ENCODE peak calls at places on chromosomes 16 and 17, in nine cellular contexts. One of them, this sample, is unnamed.

GRCh38 chr16:62738631-62739030 is 702.4 kb upstream of the CDH8 start:
- DNase-seq in brain microvascular endothelial cell: no peak
- DNase-seq in H1: no peak
- DNase-seq in NCI-H226: no peak
- DNase-seq in activated effector memory CD4-positive, alpha-beta T cell treated with anti-CD3 and anti-CD28 coated beads, Interleukin-2, amount 50 U/mL, for 16 hours: no peak
- DNase-seq in T-cell: no peak
- DNase-seq in nucleus accumbens: peak
- DNase-seq in stimulated activated CD4-positive, alpha-beta T cell treated with anti-CD3 and anti-CD28 coated beads, Interleukin-15, amount 100 ng/mL, for 24 hours: no peak
- DNase-seq in foreskin melanocyte: no peak
- DNase-seq in this sample: no peak

GRCh38 chr17:61455754-61456681 is 3.8 kb downstream of the TBX4 start:
- DNase-seq in H1: peak
- DNase-seq in foreskin melanocyte: no peak
- DNase-seq in brain microvascular endothelial cell: no peak
- DNase-seq in nucleus accumbens: no peak
- DNase-seq in NCI-H226: no peak
- DNase-seq in stimulated activated CD4-positive, alpha-beta T cell treated with anti-CD3 and anti-CD28 coated beads, Interleukin-15, amount 100 ng/mL, for 24 hours: no peak
- DNase-seq in activated effector memory CD4-positive, alpha-beta T cell treated with anti-CD3 and anti-CD28 coated beads, Interleukin-2, amount 50 U/mL, for 16 hours: no peak
- DNase-seq in T-cell: no peak
- DNase-seq in this sample: no peak

GRCh38 chr16:60123387-60124023 is 1389.4 kb upstream of the GOT2 start:
- DNase-seq in activated effector memory CD4-positive, alpha-beta T cell treated with anti-CD3 and anti-CD28 coated beads, Interleukin-2, amount 50 U/mL, for 16 hours: no peak
- DNase-seq in nucleus accumbens: no peak
- DNase-seq in T-cell: no peak
- DNase-seq in stimulated activated CD4-positive, alpha-beta T cell treated with anti-CD3 and anti-CD28 coated beads, Interleukin-15, amount 100 ng/mL, for 24 hours: no peak
- DNase-seq in NCI-H226: no peak
- DNase-seq in brain microvascular endothelial cell: no peak
- DNase-seq in foreskin melanocyte: peak
- DNase-seq in H1: no peak
- DNase-seq in this sample: peak

GRCh38 chr17:79977161-79977631 is 58.5 kb downstream of the TBC1D16 start:
- DNase-seq in foreskin melanocyte: no peak
- DNase-seq in brain microvascular endothelial cell: no peak
- DNase-seq in NCI-H226: no peak
- DNase-seq in activated effector memory CD4-positive, alpha-beta T cell treated with anti-CD3 and anti-CD28 coated beads, Interleukin-2, amount 50 U/mL, for 16 hours: peak
- DNase-seq in stimulated activated CD4-positive, alpha-beta T cell treated with anti-CD3 and anti-CD28 coated beads, Interleukin-15, amount 100 ng/mL, for 24 hours: no peak
- DNase-seq in T-cell: no peak
- DNase-seq in nucleus accumbens: no peak
- DNase-seq in H1: no peak
- DNase-seq in this sample: no peak

GRCh38 chr17:3683054-3683511 is 12.9 kb downstream of the P2RX5 start:
- DNase-seq in foreskin melanocyte: no peak
- DNase-seq in nucleus accumbens: no peak
- DNase-seq in H1: peak
- DNase-seq in brain microvascular endothelial cell: no peak
- DNase-seq in stimulated activated CD4-positive, alpha-beta T cell treated with anti-CD3 and anti-CD28 coated beads, Interleukin-15, amount 100 ng/mL, for 24 hours: peak
- DNase-seq in T-cell: peak
- DNase-seq in NCI-H226: no peak
- DNase-seq in activated effector memory CD4-positive, alpha-beta T cell treated with anti-CD3 and anti-CD28 coated beads, Interleukin-2, amount 50 U/mL, for 16 hours: peak
- DNase-seq in this sample: no peak

GRCh38 chr16:1906052-1906845 is 12.0 kb downstream of the HS3ST6 start:
- DNase-seq in foreskin melanocyte: no peak
- DNase-seq in nucleus accumbens: no peak
- DNase-seq in brain microvascular endothelial cell: no peak
- DNase-seq in stimulated activated CD4-positive, alpha-beta T cell treated with anti-CD3 and anti-CD28 coated beads, Interleukin-15, amount 100 ng/mL, for 24 hours: no peak
- DNase-seq in NCI-H226: no peak
- DNase-seq in T-cell: no peak
- DNase-seq in H1: no peak
- DNase-seq in activated effector memory CD4-positive, alpha-beta T cell treated with anti-CD3 and anti-CD28 coated beads, Interleukin-2, amount 50 U/mL, for 16 hours: no peak
- DNase-seq in this sample: no peak

GRCh38 chr17:7803981-7804380 is 30.0 kb upstream of the KDM6B start:
- DNase-seq in stimulated activated CD4-positive, alpha-beta T cell treated with anti-CD3 and anti-CD28 coated beads, Interleukin-15, amount 100 ng/mL, for 24 hours: no peak
- DNase-seq in foreskin melanocyte: no peak
- DNase-seq in brain microvascular endothelial cell: no peak
- DNase-seq in T-cell: no peak
- DNase-seq in H1: no peak
- DNase-seq in nucleus accumbens: no peak
- DNase-seq in activated effector memory CD4-positive, alpha-beta T cell treated with anti-CD3 and anti-CD28 coated beads, Interleukin-2, amount 50 U/mL, for 16 hours: no peak
- DNase-seq in NCI-H226: no peak
- DNase-seq in this sample: peak

GRCh38 chr16:56227936-56228335 is 36.6 kb downstream of the GNAO1 start:
- DNase-seq in foreskin melanocyte: no peak
- DNase-seq in T-cell: no peak
- DNase-seq in nucleus accumbens: no peak
- DNase-seq in brain microvascular endothelial cell: no peak
- DNase-seq in activated effector memory CD4-positive, alpha-beta T cell treated with anti-CD3 and anti-CD28 coated beads, Interleukin-2, amount 50 U/mL, for 16 hours: no peak
- DNase-seq in H1: no peak
- DNase-seq in NCI-H226: no peak
- DNase-seq in stimulated activated CD4-positive, alpha-beta T cell treated with anti-CD3 and anti-CD28 coated beads, Interleukin-15, amount 100 ng/mL, for 24 hours: no peak
- DNase-seq in this sample: no peak

GRCh38 chr16:55465077-55465896 is 13.7 kb upstream of the MMP2 start:
- DNase-seq in foreskin melanocyte: peak
- DNase-seq in NCI-H226: peak
- DNase-seq in stimulated activated CD4-positive, alpha-beta T cell treated with anti-CD3 and anti-CD28 coated beads, Interleukin-15, amount 100 ng/mL, for 24 hours: peak
- DNase-seq in nucleus accumbens: peak
- DNase-seq in activated effector memory CD4-positive, alpha-beta T cell treated with anti-CD3 and anti-CD28 coated beads, Interleukin-2, amount 50 U/mL, for 16 hours: peak
- DNase-seq in T-cell: peak
- DNase-seq in H1: peak
- DNase-seq in brain microvascular endothelial cell: peak
- DNase-seq in this sample: no peak

GRCh38 chr17:49821466-49821865 is 26.4 kb downstream of the TAC4 start:
- DNase-seq in stimulated activated CD4-positive, alpha-beta T cell treated with anti-CD3 and anti-CD28 coated beads, Interleukin-15, amount 100 ng/mL, for 24 hours: no peak
- DNase-seq in activated effector memory CD4-positive, alpha-beta T cell treated with anti-CD3 and anti-CD28 coated beads, Interleukin-2, amount 50 U/mL, for 16 hours: no peak
- DNase-seq in H1: no peak
- DNase-seq in NCI-H226: no peak
- DNase-seq in foreskin melanocyte: no peak
- DNase-seq in nucleus accumbens: no peak
- DNase-seq in brain microvascular endothelial cell: no peak
- DNase-seq in T-cell: no peak
- DNase-seq in this sample: no peak

GRCh38 chr17:59786536-59787319 is 79.3 kb downstream of the VMP1 start:
- DNase-seq in stimulated activated CD4-positive, alpha-beta T cell treated with anti-CD3 and anti-CD28 coated beads, Interleukin-15, amount 100 ng/mL, for 24 hours: peak
- DNase-seq in H1: no peak
- DNase-seq in foreskin melanocyte: peak
- DNase-seq in T-cell: peak
- DNase-seq in activated effector memory CD4-positive, alpha-beta T cell treated with anti-CD3 and anti-CD28 coated beads, Interleukin-2, amount 50 U/mL, for 16 hours: peak
- DNase-seq in brain microvascular endothelial cell: peak
- DNase-seq in NCI-H226: peak
- DNase-seq in nucleus accumbens: no peak
- DNase-seq in this sample: peak

GRCh38 chr16:78770353-78771091 is 671.1 kb downstream of the WWOX start:
- DNase-seq in H1: peak
- DNase-seq in stimulated activated CD4-positive, alpha-beta T cell treated with anti-CD3 and anti-CD28 coated beads, Interleukin-15, amount 100 ng/mL, for 24 hours: peak
- DNase-seq in nucleus accumbens: peak
- DNase-seq in T-cell: peak
- DNase-seq in brain microvascular endothelial cell: no peak
- DNase-seq in foreskin melanocyte: peak
- DNase-seq in activated effector memory CD4-positive, alpha-beta T cell treated with anti-CD3 and anti-CD28 coated beads, Interleukin-2, amount 50 U/mL, for 16 hours: peak
- DNase-seq in NCI-H226: peak
- DNase-seq in this sample: no peak

GRCh38 chr17:3879181-3879580 is 13.7 kb downstream of the CAMKK1 start:
- DNase-seq in stimulated activated CD4-positive, alpha-beta T cell treated with anti-CD3 and anti-CD28 coated beads, Interleukin-15, amount 100 ng/mL, for 24 hours: no peak
- DNase-seq in NCI-H226: peak
- DNase-seq in foreskin melanocyte: no peak
- DNase-seq in activated effector memory CD4-positive, alpha-beta T cell treated with anti-CD3 and anti-CD28 coated beads, Interleukin-2, amount 50 U/mL, for 16 hours: no peak
- DNase-seq in H1: no peak
- DNase-seq in nucleus accumbens: no peak
- DNase-seq in brain microvascular endothelial cell: peak
- DNase-seq in T-cell: no peak
- DNase-seq in this sample: no peak

GRCh38 chr17:55709440-55709839 is 13.2 kb downstream of the TMEM100 start:
- DNase-seq in stimulated activated CD4-positive, alpha-beta T cell treated with anti-CD3 and anti-CD28 coated beads, Interleukin-15, amount 100 ng/mL, for 24 hours: no peak
- DNase-seq in foreskin melanocyte: no peak
- DNase-seq in NCI-H226: no peak
- DNase-seq in H1: no peak
- DNase-seq in nucleus accumbens: no peak
- DNase-seq in activated effector memory CD4-positive, alpha-beta T cell treated with anti-CD3 and anti-CD28 coated beads, Interleukin-2, amount 50 U/mL, for 16 hours: no peak
- DNase-seq in T-cell: no peak
- DNase-seq in brain microvascular endothelial cell: no peak
- DNase-seq in this sample: no peak

GRCh38 chr16:10770907-10771306 is 27.3 kb downstream of the NUBP1 start:
- DNase-seq in nucleus accumbens: no peak
- DNase-seq in brain microvascular endothelial cell: no peak
- DNase-seq in NCI-H226: no peak
- DNase-seq in activated effector memory CD4-positive, alpha-beta T cell treated with anti-CD3 and anti-CD28 coated beads, Interleukin-2, amount 50 U/mL, for 16 hours: no peak
- DNase-seq in stimulated activated CD4-positive, alpha-beta T cell treated with anti-CD3 and anti-CD28 coated beads, Interleukin-15, amount 100 ng/mL, for 24 hours: no peak
- DNase-seq in foreskin melanocyte: no peak
- DNase-seq in T-cell: no peak
- DNase-seq in H1: no peak
- DNase-seq in this sample: no peak

GRCh38 chr17:2892305-2892971 is 96.2 kb downstream of the RAP1GAP2 start:
- DNase-seq in foreskin melanocyte: no peak
- DNase-seq in H1: no peak
- DNase-seq in activated effector memory CD4-positive, alpha-beta T cell treated with anti-CD3 and anti-CD28 coated beads, Interleukin-2, amount 50 U/mL, for 16 hours: no peak
- DNase-seq in brain microvascular endothelial cell: peak
- DNase-seq in NCI-H226: peak
- DNase-seq in stimulated activated CD4-positive, alpha-beta T cell treated with anti-CD3 and anti-CD28 coated beads, Interleukin-15, amount 100 ng/mL, for 24 hours: peak
- DNase-seq in T-cell: no peak
- DNase-seq in nucleus accumbens: no peak
- DNase-seq in this sample: peak

GRCh38 chr17:40686192-40686591 is 17.4 kb downstream of the KRT24 start:
- DNase-seq in nucleus accumbens: no peak
- DNase-seq in NCI-H226: no peak
- DNase-seq in activated effector memory CD4-positive, alpha-beta T cell treated with anti-CD3 and anti-CD28 coated beads, Interleukin-2, amount 50 U/mL, for 16 hours: no peak
- DNase-seq in brain microvascular endothelial cell: no peak
- DNase-seq in foreskin melanocyte: no peak
- DNase-seq in T-cell: no peak
- DNase-seq in H1: no peak
- DNase-seq in stimulated activated CD4-positive, alpha-beta T cell treated with anti-CD3 and anti-CD28 coated beads, Interleukin-15, amount 100 ng/mL, for 24 hours: no peak
- DNase-seq in this sample: no peak

GRCh38 chr17:1040216-1040600 is 43.3 kb downstream of the TIMM22 start:
- DNase-seq in T-cell: no peak
- DNase-seq in foreskin melanocyte: peak
- DNase-seq in activated effector memory CD4-positive, alpha-beta T cell treated with anti-CD3 and anti-CD28 coated beads, Interleukin-2, amount 50 U/mL, for 16 hours: no peak
- DNase-seq in NCI-H226: no peak
- DNase-seq in nucleus accumbens: peak
- DNase-seq in H1: no peak
- DNase-seq in brain microvascular endothelial cell: no peak
- DNase-seq in stimulated activated CD4-positive, alpha-beta T cell treated with anti-CD3 and anti-CD28 coated beads, Interleukin-15, amount 100 ng/mL, for 24 hours: no peak
- DNase-seq in this sample: no peak

This sample was measured in foreskin keratinocyte.